ENCODE peak calls at places on chromosome 16, in nine cellular contexts. M, T, U, V, G, C, X, A and D are unnamed samples.

GRCh38 chr16:939311-939710 is 31.5 kb downstream of the LMF1 start:
- DNase-seq in M (no peak), T (no peak), U (no peak), V (no peak), G (no peak), C (no peak), X (no peak), A (no peak), D (no peak)

GRCh38 chr16:58022601-58023371 is 2.8 kb upstream of the MMP15 start:
- DNase-seq in M (peak; percentile 92), T (no peak), U (peak; percentile 80), V (no peak), G (peak; percentile 67), C (peak; percentile 68), X (peak; percentile 84), A (peak; percentile 30), D (peak; percentile 94)

GRCh38 chr16:57536306-57537193 is at the start of gene CCDC102A:
- DNase-seq in M (no peak), T (peak; percentile 74), U (no peak), V (no peak), G (no peak), C (no peak), X (no peak), A (no peak), D (peak; percentile 64)

GRCh38 chr16:23679274-23679985 is 741 bp downstream of the PLK1 start:
- DNase-seq in M (no peak), T (no peak), U (no peak), V (peak; percentile 48), G (peak; percentile 42), C (peak; percentile 42), X (no peak), A (peak; percentile 37), D (peak; percentile 10)

GRCh38 chr16:56847173-56847948 is 17.6 kb upstream of the SLC12A3 start:
- DNase-seq in M (no peak), T (no peak), U (no peak), V (no peak), G (no peak), C (no peak), X (no peak), A (no peak), D (peak; percentile 56)

GRCh38 chr16:84048306-84048705 is 5.7 kb upstream of the SLC38A8 start:
- DNase-seq in M (peak; percentile 59), T (no peak), U (no peak), V (peak; percentile 22), G (no peak), C (no peak), X (peak; percentile 24), A (no peak), D (peak; percentile 10)

GRCh38 chr16:22684282-22685161 is 129.4 kb upstream of the HS3ST2 start:
- DNase-seq in M (no peak), T (no peak), U (no peak), V (no peak), G (no peak), C (no peak), X (no peak), A (no peak), D (peak; percentile 69)

GRCh38 chr16:24851700-24852099 is 5.9 kb downstream of the SLC5A11 start:
- DNase-seq in M (no peak), T (no peak), U (no peak), V (peak; percentile 63), G (peak; percentile 88), C (no peak), X (no peak), A (peak; percentile 46), D (peak; percentile 24)

GRCh38 chr16:72191551-72191950 is 19.6 kb upstream of the PMFBP1 start:
- DNase-seq in M (no peak), T (no peak), U (no peak), V (no peak), G (no peak), C (peak; percentile 20), X (no peak), A (no peak), D (no peak)

GRCh38 chr16:10080031-10080772 is 102.0 kb downstream of the GRIN2A start:
- DNase-seq in M (no peak), T (no peak), U (peak; percentile 25), V (no peak), G (peak; percentile 44), C (peak; percentile 43), X (peak; percentile 57), A (peak; percentile 93), D (peak; percentile 66)

GRCh38 chr16:88605186-88606145 is 32.9 kb upstream of the IL17C start:
- DNase-seq in M (no peak), T (no peak), U (no peak), V (no peak), G (no peak), C (no peak), X (no peak), A (no peak), D (no peak)

DNA sequence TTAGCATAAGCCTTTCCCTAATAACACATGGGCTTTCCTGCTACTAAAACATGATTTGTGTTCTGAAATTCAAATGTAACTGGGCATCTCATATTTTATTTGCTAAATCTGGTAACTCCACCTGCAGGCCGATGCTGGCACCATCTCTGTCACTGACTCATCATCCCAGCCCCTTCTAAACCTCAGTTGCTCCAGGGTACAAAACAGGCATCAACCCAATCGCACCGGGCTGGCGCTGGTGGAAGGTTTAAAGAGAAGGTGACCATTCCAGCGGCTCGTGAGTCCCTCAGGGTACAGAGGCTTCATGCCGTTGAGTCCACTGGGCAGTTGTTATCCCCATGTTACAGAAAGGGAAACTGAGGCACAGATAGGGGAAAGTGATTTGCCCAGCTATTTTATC is 27.1 kb downstream of the PPL start:
- DNase-seq in M (no peak), T (no peak), U (no peak), V (no peak), G (no peak), C (no peak), X (no peak), A (no peak), D (no peak)
- TF ChIP-seq CTCF in M (no peak), T (no peak), U (no peak), V (no peak), G (no peak), C (no peak), X (no peak), A (no peak), D (no peak)

GRCh38 chr16:67281536-67282446 is 2.5 kb downstream of the PLEKHG4 start:
- DNase-seq in M (no peak), T (no peak), U (no peak), V (no peak), G (no peak), C (no peak), X (no peak), A (no peak), D (no peak)

GRCh38 chr16:67279296-67280089 is at the start of gene PLEKHG4:
- DNase-seq in M (peak; percentile 93), T (no peak), U (peak; percentile 78), V (peak; percentile 86), G (peak; percentile 46), C (peak; percentile 64), X (peak; percentile 55), A (peak; percentile 35), D (peak; percentile 78)

GRCh38 chr16:67278773-67279295 is 498 bp upstream of the PLEKHG4 start:
- DNase-seq in M (no peak), T (no peak), U (no peak), V (peak; percentile 56), G (no peak), C (no peak), X (no peak), A (no peak), D (no peak)

GRCh38 chr16:67282447-67282805 is 3.1 kb downstream of the PLEKHG4 start:
- DNase-seq in M (no peak), T (no peak), U (no peak), V (no peak), G (no peak), C (no peak), X (no peak), A (no peak), D (no peak)

GRCh38 chr16:67280090-67281015 is 1.0 kb downstream of the PLEKHG4 start:
- DNase-seq in M (no peak), T (no peak), U (no peak), V (no peak), G (no peak), C (no peak), X (no peak), A (no peak), D (no peak)
- TF ChIP-seq CTCF in M (no peak), T (no peak), U (no peak), V (no peak), G (no peak), C (no peak), X (no peak), A (no peak), D (no peak)

GRCh38 chr16:52709286-52709685 is 162.3 kb upstream of the TOX3 start:
- DNase-seq in M (no peak), T (no peak), U (no peak), V (no peak), G (no peak), C (no peak), X (no peak), A (no peak), D (no peak)

GRCh38 chr16:52713740-52714139 is 166.8 kb upstream of the TOX3 start:
- DNase-seq in M (no peak), T (no peak), U (no peak), V (no peak), G (no peak), C (no peak), X (no peak), A (no peak), D (no peak)
- TF ChIP-seq CTCF in M (no peak), T (no peak), U (no peak), V (no peak), G (no peak), C (no peak), X (no peak), A (no peak), D (no peak)

GRCh38 chr16:2586241-2586640 is 48.4 kb downstream of the PDPK1 start:
- DNase-seq in M (peak; percentile 52), T (no peak), U (no peak), V (no peak), G (no peak), C (no peak), X (no peak), A (no peak), D (no peak)
- TF ChIP-seq CTCF in M (no peak), T (no peak), U (peak; percentile 28), V (no peak), G (peak; percentile 10), C (no peak), X (no peak), A (no peak), D (peak; percentile 11)

GRCh38 chr16:4249546-4249945 is 7.7 kb upstream of the SRL start:
- DNase-seq in M (no peak), T (no peak), U (no peak), V (no peak), G (no peak), C (no peak), X (no peak), A (no peak), D (no peak)
- TF ChIP-seq CTCF in M (no peak), T (no peak), U (no peak), V (no peak), G (no peak), C (no peak), X (no peak), A (no peak), D (no peak)